ENCODE peak calls at places on chromosomes 5 and 9, in eight cellular contexts. Z is CD4-positive, CD25-positive, alpha-beta regulatory T cell; P is GM10248; J is HEK293T; C is T-helper 9 cell; Q is A172; H is C1 segment of cervical spinal cord; O is left cardiac atrium. X is an unnamed sample.

GRCh38 chr5:119022017-119022745 is 33.8 kb upstream of the DTWD2 start:
- DNase-seq in Z (peak; percentile 65), P (peak; percentile 38), J (peak; percentile 22), C (no peak), Q (peak; percentile 35), H (no peak), O (no peak), X (peak; percentile 31)

GRCh38 chr9:90803860-90804593 is 2.4 kb downstream of the SYK start:
- DNase-seq in Z (no peak), P (no peak), J (no peak), C (no peak), Q (no peak), H (no peak), O (no peak), X (no peak)

GRCh38 chr5:4019841-4020240 is 424.2 kb downstream of the IRX1 start:
- DNase-seq in Z (no peak), P (no peak), J (no peak), C (no peak), Q (no peak), H (no peak), O (no peak), X (no peak)

GRCh38 chr5:124660229-124661093 is 86.0 kb downstream of the ZNF608 start:
- DNase-seq in Z (no peak), P (no peak), J (no peak), C (no peak), Q (peak; percentile 81), H (no peak), O (no peak), X (peak; percentile 57)

GRCh38 chr5:155919125-155919524 is 407.8 kb upstream of the SGCD start:
- DNase-seq in Z (no peak), P (no peak), J (no peak), C (no peak), Q (no peak), H (no peak), O (no peak), X (no peak)

GRCh38 chr5:139600336-139600949 is 39.3 kb downstream of the UBE2D2 start:
- DNase-seq in Z (no peak), P (no peak), J (no peak), C (no peak), Q (peak; percentile 13), H (no peak), O (no peak), X (no peak)

GRCh38 chr9:115164511-115164974 is 46.6 kb upstream of the TNC start:
- DNase-seq in Z (no peak), P (no peak), J (no peak), C (no peak), Q (peak; percentile 93), H (peak; percentile 66), O (peak; percentile 24), X (peak; percentile 96)

GRCh38 chr5:100854594-100854993 is 48.5 kb downstream of the ST8SIA4 start:
- DNase-seq in Z (no peak), P (no peak), J (no peak), C (no peak), Q (no peak), H (no peak), O (no peak), X (no peak)

GRCh38 chr5:180853522-180853921 is 7.6 kb downstream of the ZFP62 start:
- DNase-seq in Z (no peak), P (no peak), J (no peak), C (no peak), Q (no peak), H (no peak), O (no peak), X (no peak)

GRCh38 chr9:137421838-137422667 is 909 bp downstream of the EXD3 start:
- DNase-seq in Z (no peak), P (no peak), J (no peak), C (no peak), Q (no peak), H (no peak), O (no peak), X (no peak)

GRCh38 chr9:34328500-34328982 is 527 bp downstream of the KIF24 start:
- DNase-seq in Z (no peak), P (no peak), J (peak; percentile 27), C (no peak), Q (no peak), H (no peak), O (no peak), X (no peak)

GRCh38 chr5:41636605-41637004 is 126.2 kb upstream of the PLCXD3 start:
- DNase-seq in Z (peak; percentile 7), P (no peak), J (peak; percentile 37), C (no peak), Q (peak; percentile 45), H (no peak), O (no peak), X (peak; percentile 21)

GRCh38 chr9:132404228-132404881 is 2.3 kb downstream of the TTF1 start:
- DNase-seq in Z (peak; percentile 69), P (peak; percentile 55), J (no peak), C (no peak), Q (no peak), H (no peak), O (no peak), X (no peak)

GRCh38 chr9:71121275-71122168 is at the start of gene TRPM3:
- DNase-seq in Z (no peak), P (no peak), J (no peak), C (no peak), Q (no peak), H (no peak), O (no peak), X (no peak)

GRCh38 chr9:98128316-98128715 is 9.3 kb upstream of the TRIM14 start:
- DNase-seq in Z (no peak), P (no peak), J (no peak), C (no peak), Q (no peak), H (no peak), O (no peak), X (no peak)

GRCh38 chr5:123367739-123368138 is 55.5 kb downstream of the CEP120 start:
- DNase-seq in Z (peak; percentile 11), P (no peak), J (no peak), C (no peak), Q (peak; percentile 1), H (no peak), O (no peak), X (peak; percentile 19)

GRCh38 chr9:10835791-10836463 is 223.1 kb upstream of the PTPRD start:
- DNase-seq in Z (no peak), P (no peak), J (no peak), C (no peak), Q (no peak), H (no peak), O (no peak), X (no peak)

GRCh38 chr5:133611357-133612020 is 852 bp downstream of the FSTL4 start:
- DNase-seq in Z (no peak), P (no peak), J (peak; percentile 20), C (no peak), Q (no peak), H (no peak), O (no peak), X (peak; percentile 57)

GRCh38 chr5:79436821-79437220 is 77.1 kb downstream of the HOMER1 start:
- DNase-seq in Z (no peak), P (no peak), J (no peak), C (no peak), Q (no peak), H (no peak), O (no peak), X (no peak)

GRCh38 chr5:144247131-144247530 is 76.5 kb downstream of the KCTD16 start:
- DNase-seq in Z (no peak), P (no peak), J (no peak), C (no peak), Q (no peak), H (no peak), O (no peak), X (no peak)

GRCh38 chr9:130328349-130328801 is 62.8 kb downstream of the HMCN2 start:
- DNase-seq in Z (no peak), P (no peak), J (peak; percentile 34), C (no peak), Q (no peak), H (no peak), O (peak; percentile 48), X (no peak)

GRCh38 chr9:110807956-110808598 is 139.5 kb downstream of the MUSK start:
- DNase-seq in Z (no peak), P (no peak), J (no peak), C (no peak), Q (no peak), H (no peak), O (no peak), X (no peak)

GRCh38 chr5:76471994-76472337 is 68.9 kb downstream of the IQGAP2 start:
- DNase-seq in Z (no peak), P (no peak), J (no peak), C (no peak), Q (no peak), H (no peak), O (no peak), X (no peak)

GRCh38 chr5:34928267-34928666 is 1.1 kb upstream of the DNAJC21 start:
- DNase-seq in Z (no peak), P (no peak), J (no peak), C (no peak), Q (no peak), H (no peak), O (no peak), X (no peak)

GRCh38 chr5:147748590-147748989 is 33.9 kb downstream of the JAKMIP2 start:
- DNase-seq in Z (no peak), P (no peak), J (no peak), C (no peak), Q (no peak), H (no peak), O (no peak), X (no peak)

GRCh38 chr9:136149853-136150252 is 31.2 kb upstream of the TMEM250 start:
- DNase-seq in Z (no peak), P (no peak), J (no peak), C (no peak), Q (no peak), H (no peak), O (no peak), X (no peak)

GRCh38 chr9:34271618-34272017 is 57.5 kb downstream of the KIF24 start:
- DNase-seq in Z (no peak), P (no peak), J (no peak), C (no peak), Q (no peak), H (no peak), O (no peak), X (no peak)

GRCh38 chr5:181190711-181191525 is 14.1 kb downstream of the TRIM7 start:
- DNase-seq in Z (peak; percentile 65), P (no peak), J (no peak), C (peak; percentile 34), Q (no peak), H (no peak), O (peak; percentile 62), X (peak; percentile 61)

GRCh38 chr9:27339661-27340295 is 42.8 kb upstream of the EQTN start:
- DNase-seq in Z (no peak), P (no peak), J (no peak), C (no peak), Q (no peak), H (no peak), O (no peak), X (no peak)

GRCh38 chr9:107016383-107016782 is 153.4 kb downstream of the ZNF462 start:
- DNase-seq in Z (no peak), P (no peak), J (no peak), C (no peak), Q (no peak), H (no peak), O (no peak), X (no peak)